ENCODE peak calls at places on chromosomes 6 and 20, in nine cellular contexts. V is left ventricle myocardium inferior, R is upper lobe of right lung, F is ovary, S is endodermal cell, G is breast epithelium, E is GM23338, N is RWPE2, O is OCI-LY7. Y is an unnamed sample.

GRCh38 chr6:34491091-34491430 is 25.2 kb downstream of the PACSIN1 start:
- DNase-seq in F (peak; percentile 58), S (peak; percentile 63), V (no peak), R (peak; percentile 27), G (no peak), O (no peak), E (no peak), N (peak; percentile 27), Y (no peak)

GRCh38 chr6:156102129-156102528 is 646.5 kb upstream of the NOX3 start:
- DNase-seq in V (no peak), E (peak; percentile 51), N (no peak), F (no peak), G (no peak), S (peak; percentile 52), O (peak; percentile 8), R (no peak), Y (no peak)

GRCh38 chr6:111047244-111047643 is 40.1 kb upstream of the SLC16A10 start:
- DNase-seq in R (no peak), V (no peak), F (no peak), E (no peak), N (no peak), O (no peak), G (no peak), S (no peak), Y (no peak)

GRCh38 chr6:42970859-42971612 is 7.9 kb downstream of the PEX6 start:
- DNase-seq in O (no peak), S (peak; percentile 61), E (no peak), R (no peak), F (no peak), V (no peak), N (no peak), G (no peak), Y (no peak)

GRCh38 chr6:86969573-86969972 is 32.2 kb downstream of the HTR1E start:
- DNase-seq in S (no peak), R (no peak), E (no peak), F (no peak), V (no peak), O (no peak), G (no peak), N (no peak), Y (no peak)

GRCh38 chr20:37394543-37395410 is 48.8 kb downstream of the SRC start:
- DNase-seq in G (peak; percentile 59), O (no peak), R (no peak), S (no peak), V (no peak), F (no peak), N (peak; percentile 99), E (no peak), Y (no peak)

GRCh38 chr6:168058691-168059551 is 20.1 kb downstream of the FRMD1 start:
- DNase-seq in F (no peak), O (no peak), N (no peak), S (peak; percentile 82), R (no peak), G (no peak), E (peak; percentile 62), V (no peak), Y (no peak)

GRCh38 chr6:56742122-56742791 is 99.6 kb upstream of the DST start:
- DNase-seq in R (no peak), F (no peak), E (no peak), G (no peak), N (no peak), V (no peak), O (no peak), S (no peak), Y (no peak)

GRCh38 chr20:63810730-63811490 is 20.2 kb downstream of the ZBTB46 start:
- DNase-seq in E (no peak), V (no peak), G (no peak), R (no peak), S (no peak), N (peak; percentile 83), F (peak; percentile 74), O (no peak), Y (no peak)

GRCh38 chr20:62900052-62900691 is 26.1 kb downstream of the DIDO1 start:
- DNase-seq in S (peak; percentile 95), F (peak; percentile 85), G (peak; percentile 78), N (peak; percentile 91), E (peak; percentile 92), R (peak; percentile 84), V (peak; percentile 64), O (peak; percentile 75), Y (peak; percentile 78)

GRCh38 chr20:52035498-52035897 is 156.1 kb downstream of the ZFP64 start:
- DNase-seq in N (no peak), V (no peak), S (no peak), E (no peak), G (no peak), O (no peak), F (no peak), R (no peak), Y (no peak)

GRCh38 chr6:142011156-142011555 is 121.6 kb upstream of the GJE1 start:
- DNase-seq in E (no peak), G (no peak), S (no peak), N (no peak), F (no peak), R (no peak), O (no peak), V (no peak), Y (no peak)

GRCh38 chr6:142009647-142010046 is 123.1 kb upstream of the GJE1 start:
- DNase-seq in N (no peak), V (no peak), E (no peak), S (no peak), R (no peak), O (no peak), F (no peak), G (no peak), Y (no peak)

GRCh38 chr6:142008776-142009175 is 123.9 kb upstream of the GJE1 start:
- DNase-seq in R (no peak), F (no peak), G (no peak), O (no peak), E (no peak), N (no peak), S (no peak), V (no peak), Y (no peak)

GRCh38 chr6:142005044-142005443 is 127.7 kb upstream of the GJE1 start:
- DNase-seq in N (no peak), E (no peak), V (no peak), F (no peak), R (no peak), G (no peak), S (no peak), O (no peak), Y (no peak)

DNA sequence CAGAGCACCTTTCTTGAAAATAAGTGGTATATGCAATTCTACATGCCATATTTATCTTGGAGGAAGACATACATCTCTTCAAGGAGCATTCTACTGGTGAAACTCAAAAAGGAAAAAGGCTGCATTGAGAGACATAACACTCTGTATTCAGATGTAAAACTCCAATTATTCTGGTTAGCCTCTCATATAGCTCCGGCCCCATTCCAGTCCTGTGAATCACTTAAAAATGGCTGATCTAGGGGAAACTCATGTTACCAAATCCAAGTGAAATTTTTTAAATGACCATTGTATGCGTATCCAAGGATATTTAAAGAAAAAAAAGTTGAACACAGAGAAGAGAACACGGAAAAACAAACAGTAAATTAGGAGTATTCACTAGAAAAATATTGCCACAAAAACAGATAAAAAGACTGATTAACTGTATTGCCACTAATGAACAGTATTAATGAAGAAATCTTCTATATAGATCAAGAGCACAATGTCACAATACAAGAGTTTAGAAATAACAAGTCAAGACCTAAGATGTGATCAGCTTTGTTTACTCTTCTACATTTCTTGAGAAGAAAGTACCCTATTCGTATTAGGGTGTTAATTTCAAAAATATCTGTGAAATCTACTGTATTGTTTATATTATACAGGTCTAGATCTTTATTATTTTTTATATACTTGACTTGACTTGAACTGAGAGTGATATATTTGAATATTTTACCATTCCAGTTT is 124.5 kb upstream of the GJE1 start:
- DNase-seq in F (no peak), E (peak; percentile 44), O (no peak), N (no peak), S (no peak), R (no peak), V (no peak), G (no peak), Y (no peak)
- H3K4me1 ChIP-seq in F (no peaks in the 10 kb centered on the region), E (no peaks in the 10 kb centered on the region), O (no peaks in the 10 kb centered on the region), N (peaks cover 25% of the 10 kb centered on the region), S (no peaks in the 10 kb centered on the region), R (no peaks in the 10 kb centered on the region), V (no peaks in the 10 kb centered on the region), G (no peaks in the 10 kb centered on the region), Y (no peaks in the 10 kb centered on the region)

GRCh38 chr6:124987291-124987690 is 25.1 kb downstream of the RNF217 start:
- DNase-seq in S (no peak), F (no peak), O (no peak), R (no peak), G (no peak), V (no peak), E (no peak), N (no peak), Y (no peak)
- H3K27ac ChIP-seq in S (no peak overlapping the region), F (no peak overlapping the region), O (no peak overlapping the region), R (no peak overlapping the region), G (no peak overlapping the region), V (no peak overlapping the region), E (no peak overlapping the region), N (no peak overlapping the region), Y (no peak overlapping the region)

GRCh38 chr20:9993133-9993532 is 41.7 kb upstream of the ANKEF1 start:
- DNase-seq in G (no peak), S (no peak), O (no peak), F (no peak), N (no peak), V (no peak), E (no peak), R (no peak), Y (no peak)
- H3K4me1 ChIP-seq in G (no peaks in the 10 kb centered on the region), S (no peaks in the 10 kb centered on the region), O (no peaks in the 10 kb centered on the region), F (no peaks in the 10 kb centered on the region), N (peaks cover 10% of the 10 kb centered on the region), V (no peaks in the 10 kb centered on the region), E (no peaks in the 10 kb centered on the region), R (no peaks in the 10 kb centered on the region), Y (no peaks in the 10 kb centered on the region)

GRCh38 chr20:3707508-3707899 is 4.9 kb downstream of the SIGLEC1 start:
- DNase-seq in S (no peak), R (peak; percentile 8), N (no peak), E (no peak), G (no peak), F (no peak), V (no peak), O (no peak), Y (no peak)

GRCh38 chr20:3704085-3704484 is 8.3 kb downstream of the SIGLEC1 start:
- DNase-seq in F (no peak), R (peak; percentile 55), V (no peak), G (no peak), S (no peak), O (no peak), N (no peak), E (no peak), Y (no peak)

GRCh38 chr20:3705970-3706739 is 6.2 kb downstream of the SIGLEC1 start:
- DNase-seq in V (no peak), E (no peak), R (peak; percentile 61), G (no peak), N (no peak), O (no peak), S (no peak), F (no peak), Y (no peak)

GRCh38 chr20:3706774-3707507 is 5.5 kb downstream of the SIGLEC1 start:
- DNase-seq in V (no peak), N (no peak), F (no peak), R (peak; percentile 71), G (no peak), E (no peak), S (no peak), O (no peak), Y (no peak)

DNA sequence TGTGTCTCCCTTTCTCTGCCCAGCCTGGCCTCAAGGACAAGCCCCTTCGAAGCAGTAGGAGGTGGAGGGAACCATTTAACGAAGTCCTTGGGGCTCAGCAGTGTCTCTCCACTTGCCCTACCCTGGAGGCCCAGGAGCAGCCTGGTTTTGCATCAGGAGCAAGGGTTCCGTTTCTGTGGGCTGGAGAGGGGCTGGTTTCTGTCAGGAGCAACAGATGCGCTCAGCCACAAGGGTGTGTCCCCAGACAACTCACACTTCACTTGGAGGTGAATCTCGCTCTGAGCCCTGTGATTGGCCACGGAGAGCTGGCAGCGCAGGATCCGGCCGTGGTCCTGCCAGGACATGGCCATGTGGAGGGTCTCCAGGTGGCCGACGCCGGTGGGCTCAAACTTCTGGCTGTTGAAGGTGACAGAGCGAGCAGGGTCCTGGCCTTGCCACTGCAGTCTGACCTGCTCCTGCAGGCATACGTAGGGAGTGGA is 6.9 kb downstream of the SIGLEC1 start:
- DNase-seq in V (no peak), E (no peak), F (no peak), R (no peak), N (no peak), G (no peak), O (no peak), S (no peak), Y (no peak)
- H3K27ac ChIP-seq in V (no peak overlapping the region), E (no peak overlapping the region), F (no peak overlapping the region), R (no peak overlapping the region), N (no peak overlapping the region), G (no peak overlapping the region), O (no peak overlapping the region), S (no peak overlapping the region), Y (no peak overlapping the region)